ENCODE peak calls at places on chromosomes 11 and 22, in ten cellular contexts. B, I, N, X, H, S, L, J, Z and U are unnamed samples.

GRCh38 chr11:86706341-86707131 is 34.1 kb upstream of the ME3 start:
- DNase-seq in H (no peak), X (no peak), Z (no peak), L (no peak), J (no peak), S (no peak), B (no peak), I (no peak), N (no peak), U (no peak)

GRCh38 chr11:23112987-23113886 is 253.0 kb upstream of the CCDC179 start:
- DNase-seq in B (no peak), L (peak; percentile 69), N (peak; percentile 70), Z (peak; percentile 81), J (no peak), S (no peak), I (peak; percentile 86), H (peak; percentile 42), X (peak; percentile 32), U (peak; percentile 19)

GRCh38 chr11:48141475-48142100 is 75.0 kb upstream of the OR4B1 start:
- DNase-seq in L (peak; percentile 8), I (no peak), Z (peak; percentile 60), S (no peak), X (no peak), B (no peak), N (no peak), J (peak; percentile 24), H (no peak), U (no peak)

GRCh38 chr11:103958475-103959215 is 77.8 kb upstream of the DDI1 start:
- DNase-seq in X (no peak), N (no peak), Z (no peak), H (no peak), I (no peak), L (no peak), J (no peak), S (no peak), B (no peak), U (no peak)

GRCh38 chr11:8032576-8033311 is 45.6 kb downstream of the EIF3F start:
- DNase-seq in X (no peak), J (no peak), S (no peak), N (no peak), B (no peak), I (no peak), L (no peak), Z (no peak), H (no peak), U (no peak)

GRCh38 chr22:43398246-43398645 is 13.6 kb upstream of the MPPED1 start:
- DNase-seq in L (no peak), B (no peak), I (no peak), N (no peak), X (no peak), S (no peak), Z (no peak), H (no peak), J (no peak), U (no peak)

GRCh38 chr11:57805780-57806179 is 44.2 kb downstream of the CTNND1 start:
- DNase-seq in X (no peak), J (no peak), Z (no peak), I (no peak), B (no peak), H (no peak), N (no peak), L (no peak), S (no peak), U (no peak)

GRCh38 chr11:73931039-73931645 is 19.7 kb upstream of the DNAJB13 start:
- DNase-seq in S (no peak), H (peak; percentile 80), L (peak; percentile 85), Z (peak; percentile 82), B (no peak), N (peak; percentile 30), I (peak; percentile 67), X (peak; percentile 71), J (no peak), U (peak; percentile 71)

GRCh38 chr11:74849525-74850391 is 99.1 kb downstream of the XRRA1 start:
- DNase-seq in I (no peak), H (peak; percentile 72), S (no peak), N (no peak), L (peak; percentile 60), J (no peak), B (no peak), Z (peak; percentile 40), X (no peak), U (peak; percentile 81)

GRCh38 chr11:16945671-16946469 is 68.3 kb downstream of the PLEKHA7 start:
- DNase-seq in J (peak; percentile 39), Z (peak; percentile 56), S (no peak), H (peak; percentile 53), N (peak; percentile 59), I (peak; percentile 62), B (peak; percentile 64), L (peak; percentile 76), X (peak; percentile 13), U (peak; percentile 76)

GRCh38 chr11:2129323-2129698 is 9.9 kb downstream of the IGF2 start:
- DNase-seq in H (no peak), B (no peak), J (no peak), X (no peak), Z (no peak), N (no peak), L (no peak), I (no peak), S (no peak), U (no peak)

GRCh38 chr11:112318193-112318592 is 57.5 kb upstream of the PLET1 start:
- DNase-seq in L (peak; percentile 66), H (peak; percentile 91), J (no peak), B (no peak), X (no peak), I (no peak), Z (peak; percentile 87), N (no peak), S (no peak), U (peak; percentile 78)

GRCh38 chr11:2554338-2555240 is 109.8 kb downstream of the KCNQ1 start:
- DNase-seq in J (peak; percentile 11), N (no peak), L (no peak), S (no peak), H (no peak), I (no peak), X (no peak), B (no peak), Z (no peak), U (no peak)

GRCh38 chr11:87897921-87898320 is 277.3 kb downstream of the RAB38 start:
- DNase-seq in Z (no peak), X (no peak), S (no peak), L (no peak), J (no peak), B (no peak), I (no peak), H (no peak), N (no peak), U (no peak)

GRCh38 chr11:109972939-109973338 is 120.3 kb upstream of the ZC3H12C start:
- DNase-seq in S (no peak), Z (no peak), J (no peak), L (no peak), H (no peak), X (no peak), I (no peak), N (no peak), B (no peak), U (peak; percentile 35)

GRCh38 chr22:50417544-50417943 is 57.3 kb downstream of the SBF1 start:
- DNase-seq in B (no peak), N (no peak), L (no peak), J (no peak), Z (no peak), I (no peak), S (no peak), X (no peak), H (no peak), U (no peak)

GRCh38 chr11:112106070-112106469 is 19.4 kb downstream of the SDHD start:
- DNase-seq in N (no peak), Z (peak; percentile 81), X (no peak), L (no peak), J (no peak), H (no peak), S (no peak), B (no peak), I (no peak), U (no peak)

GRCh38 chr22:24230911-24231656 is 13.8 kb downstream of the GGT5 start:
- DNase-seq in I (no peak), Z (no peak), S (peak; percentile 47), X (no peak), H (no peak), N (peak; percentile 14), L (no peak), B (peak; percentile 83), J (peak; percentile 37), U (no peak)

GRCh38 chr11:128779036-128779435 is 85.2 kb downstream of the FLI1 start:
- DNase-seq in H (peak; percentile 52), X (no peak), S (no peak), Z (no peak), L (no peak), B (no peak), N (no peak), I (no peak), J (no peak), U (peak; percentile 63)

GRCh38 chr11:22163394-22163797 is 29.5 kb upstream of the ANO5 start:
- DNase-seq in S (no peak), N (no peak), B (no peak), H (no peak), L (no peak), I (no peak), X (no peak), Z (peak; percentile 11), J (no peak), U (no peak)

GRCh38 chr22:49963647-49964026 is 3.1 kb downstream of the PIM3 start:
- DNase-seq in J (peak; percentile 15), H (no peak), X (no peak), L (no peak), N (no peak), S (no peak), B (no peak), Z (no peak), I (peak; percentile 51), U (no peak)

GRCh38 chr11:12725863-12726666 is 51.8 kb downstream of the TEAD1 start:
- DNase-seq in J (no peak), B (no peak), N (no peak), I (no peak), Z (peak; percentile 47), H (peak; percentile 71), L (peak; percentile 62), X (no peak), S (no peak), U (peak; percentile 44)

GRCh38 chr11:117290809-117291396 is at the start of gene BACE1-AS:
- DNase-seq in B (no peak), X (peak; percentile 57), J (no peak), N (no peak), L (no peak), H (no peak), Z (no peak), S (no peak), I (no peak), U (no peak)

GRCh38 chr11:33040127-33040861 is 922 bp downstream of the TCP11L1 start:
- DNase-seq in I (no peak), Z (no peak), J (no peak), S (no peak), N (peak; percentile 70), X (peak; percentile 75), B (peak; percentile 58), L (peak; percentile 34), H (no peak), U (peak; percentile 36)

GRCh38 chr11:69447786-69448185 is 33.7 kb upstream of the LINC01488 start:
- DNase-seq in X (no peak), L (peak; percentile 71), I (no peak), H (no peak), B (no peak), Z (peak; percentile 74), J (peak; percentile 8), N (no peak), S (no peak), U (peak; percentile 40)

GRCh38 chr11:70948855-70949551 is 303.4 kb downstream of the SHANK2 start:
- DNase-seq in B (no peak), X (no peak), I (peak; percentile 90), N (peak; percentile 98), S (no peak), H (no peak), Z (peak; percentile 62), J (no peak), L (no peak), U (no peak)

GRCh38 chr11:15854245-15854644 is 502.1 kb downstream of the SOX6 start:
- DNase-seq in B (no peak), Z (no peak), X (no peak), H (no peak), L (no peak), J (no peak), N (no peak), S (no peak), I (no peak), U (no peak)

GRCh38 chr11:77071671-77072605 is 5.2 kb downstream of the CAPN5 start:
- DNase-seq in N (no peak), H (peak; percentile 7), L (peak; percentile 44), B (no peak), S (no peak), Z (no peak), J (no peak), X (no peak), I (no peak), U (peak; percentile 72)